ENCODE peak calls at places on chromosomes 3 and 15, in eight cellular contexts. One of them, this sample, is unnamed.
A peak's percentile ranks its signal among the peaks of the same experiment; 100 is the strongest.

GRCh38 chr3:125042725-125043406 is 12.9 kb downstream of the HEG1 start:
- DNase-seq in Karpas-422: no peak
- DNase-seq in stomach: no peak
- DNase-seq in cardiac muscle cell: peak; percentile 89
- DNase-seq in endodermal cell: peak; percentile 47
- DNase-seq in tibial nerve: peak; percentile 44
- DNase-seq in OCI-LY7: no peak
- DNase-seq in H9: no peak
- DNase-seq in this sample: peak; percentile 82

GRCh38 chr3:44476181-44476599 is 1.3 kb downstream of the ZNF445 start:
- DNase-seq in H9: no peak
- DNase-seq in OCI-LY7: peak; percentile 21
- DNase-seq in endodermal cell: no peak
- DNase-seq in cardiac muscle cell: no peak
- DNase-seq in Karpas-422: peak; percentile 67
- DNase-seq in stomach: no peak
- DNase-seq in tibial nerve: no peak
- DNase-seq in this sample: no peak

GRCh38 chr3:160374472-160374871 is 24.6 kb downstream of the IFT80 start:
- DNase-seq in H9: no peak
- DNase-seq in Karpas-422: no peak
- DNase-seq in OCI-LY7: no peak
- DNase-seq in cardiac muscle cell: no peak
- DNase-seq in stomach: no peak
- DNase-seq in tibial nerve: no peak
- DNase-seq in endodermal cell: no peak
- DNase-seq in this sample: no peak

GRCh38 chr3:13539285-13539625 is 9.7 kb upstream of the FBLN2 start:
- DNase-seq in cardiac muscle cell: no peak
- DNase-seq in OCI-LY7: no peak
- DNase-seq in endodermal cell: no peak
- DNase-seq in tibial nerve: no peak
- DNase-seq in stomach: no peak
- DNase-seq in Karpas-422: no peak
- DNase-seq in H9: no peak
- DNase-seq in this sample: no peak

GRCh38 chr15:82021992-82022391 is 23.8 kb downstream of the MEX3B start:
- DNase-seq in tibial nerve: peak; percentile 14
- DNase-seq in OCI-LY7: no peak
- DNase-seq in endodermal cell: no peak
- DNase-seq in H9: no peak
- DNase-seq in Karpas-422: no peak
- DNase-seq in cardiac muscle cell: peak; percentile 34
- DNase-seq in stomach: no peak
- DNase-seq in this sample: no peak

GRCh38 chr3:45280227-45280626 is 54.1 kb upstream of the TMEM158 start:
- DNase-seq in H9: no peak
- DNase-seq in stomach: no peak
- DNase-seq in tibial nerve: no peak
- DNase-seq in Karpas-422: no peak
- DNase-seq in endodermal cell: no peak
- DNase-seq in OCI-LY7: no peak
- DNase-seq in cardiac muscle cell: no peak
- DNase-seq in this sample: no peak

GRCh38 chr3:25427155-25428002 is 684 bp upstream of the RARB start:
- DNase-seq in stomach: no peak
- DNase-seq in H9: no peak
- DNase-seq in cardiac muscle cell: peak; percentile 27
- DNase-seq in endodermal cell: no peak
- DNase-seq in OCI-LY7: no peak
- DNase-seq in tibial nerve: no peak
- DNase-seq in Karpas-422: no peak
- DNase-seq in this sample: no peak

GRCh38 chr3:179149239-179149887 is 1.2 kb downstream of the PIK3CA start:
- DNase-seq in endodermal cell: no peak
- DNase-seq in H9: no peak
- DNase-seq in tibial nerve: peak; percentile 29
- DNase-seq in stomach: no peak
- DNase-seq in Karpas-422: peak; percentile 70
- DNase-seq in OCI-LY7: peak; percentile 11
- DNase-seq in cardiac muscle cell: peak; percentile 57
- DNase-seq in this sample: no peak

GRCh38 chr15:76903251-76903681 is 1.9 kb downstream of the SCAPER start:
- DNase-seq in tibial nerve: no peak
- DNase-seq in OCI-LY7: peak; percentile 62
- DNase-seq in H9: no peak
- DNase-seq in Karpas-422: peak; percentile 66
- DNase-seq in cardiac muscle cell: peak; percentile 4
- DNase-seq in endodermal cell: no peak
- DNase-seq in stomach: no peak
- DNase-seq in this sample: no peak

GRCh38 chr15:80906159-80906775 is 83.4 kb downstream of the MESD start:
- DNase-seq in stomach: no peak
- DNase-seq in H9: no peak
- DNase-seq in Karpas-422: no peak
- DNase-seq in OCI-LY7: no peak
- DNase-seq in tibial nerve: no peak
- DNase-seq in cardiac muscle cell: peak; percentile 43
- DNase-seq in endodermal cell: no peak
- DNase-seq in this sample: no peak

GRCh38 chr15:66459818-66460615 is 37.5 kb downstream of the SNAPC5 start:
- DNase-seq in H9: no peak
- DNase-seq in stomach: no peak
- DNase-seq in cardiac muscle cell: no peak
- DNase-seq in endodermal cell: no peak
- DNase-seq in OCI-LY7: no peak
- DNase-seq in Karpas-422: peak; percentile 44
- DNase-seq in tibial nerve: no peak
- DNase-seq in this sample: no peak

GRCh38 chr3:4977001-4977888 is 2.0 kb upstream of the BHLHE40 start:
- DNase-seq in stomach: peak; percentile 75
- DNase-seq in cardiac muscle cell: peak; percentile 80
- DNase-seq in Karpas-422: no peak
- DNase-seq in OCI-LY7: no peak
- DNase-seq in tibial nerve: peak; percentile 72
- DNase-seq in H9: peak; percentile 77
- DNase-seq in endodermal cell: peak; percentile 91
- DNase-seq in this sample: peak; percentile 95

GRCh38 chr3:12759693-12760565 is 870 bp upstream of the TMEM40 start:
- DNase-seq in OCI-LY7: no peak
- DNase-seq in H9: no peak
- DNase-seq in stomach: no peak
- DNase-seq in endodermal cell: no peak
- DNase-seq in tibial nerve: no peak
- DNase-seq in Karpas-422: peak; percentile 44
- DNase-seq in cardiac muscle cell: no peak
- DNase-seq in this sample: no peak

GRCh38 chr3:4821975-4822374 is 157.3 kb upstream of the BHLHE40 start:
- DNase-seq in Karpas-422: no peak
- DNase-seq in tibial nerve: no peak
- DNase-seq in endodermal cell: no peak
- DNase-seq in cardiac muscle cell: no peak
- DNase-seq in stomach: peak; percentile 43
- DNase-seq in OCI-LY7: peak; percentile 13
- DNase-seq in H9: no peak
- DNase-seq in this sample: no peak

GRCh38 chr3:158352551-158352950 is 218.4 kb upstream of the MLF1 start:
- DNase-seq in cardiac muscle cell: no peak
- DNase-seq in stomach: no peak
- DNase-seq in Karpas-422: no peak
- DNase-seq in OCI-LY7: peak; percentile 59
- DNase-seq in endodermal cell: no peak
- DNase-seq in tibial nerve: peak; percentile 18
- DNase-seq in H9: no peak
- DNase-seq in this sample: no peak

GRCh38 chr3:23552506-23552905 is 253.2 kb upstream of the UBE2E1 start:
- DNase-seq in endodermal cell: no peak
- DNase-seq in H9: no peak
- DNase-seq in cardiac muscle cell: no peak
- DNase-seq in tibial nerve: no peak
- DNase-seq in Karpas-422: no peak
- DNase-seq in OCI-LY7: no peak
- DNase-seq in stomach: no peak
- DNase-seq in this sample: no peak

GRCh38 chr3:73461582-73461981 is 163.2 kb downstream of the PDZRN3 start:
- DNase-seq in stomach: no peak
- DNase-seq in H9: no peak
- DNase-seq in Karpas-422: no peak
- DNase-seq in endodermal cell: no peak
- DNase-seq in OCI-LY7: no peak
- DNase-seq in cardiac muscle cell: no peak
- DNase-seq in tibial nerve: no peak
- DNase-seq in this sample: no peak
- H3K27ac ChIP-seq in stomach: no peak overlapping the region
- H3K27ac ChIP-seq in H9: no peak overlapping the region
- H3K27ac ChIP-seq in Karpas-422: no peak overlapping the region
- H3K27ac ChIP-seq in endodermal cell: no peak overlapping the region
- H3K27ac ChIP-seq in OCI-LY7: no peak overlapping the region
- H3K27ac ChIP-seq in cardiac muscle cell: no peak overlapping the region
- H3K27ac ChIP-seq in tibial nerve: no peak overlapping the region
- H3K27ac ChIP-seq in this sample: no peak overlapping the region

GRCh38 chr15:98799461-98799971 is 151.2 kb downstream of the IGF1R start:
- DNase-seq in H9: no peak
- DNase-seq in Karpas-422: no peak
- DNase-seq in endodermal cell: peak; percentile 89
- DNase-seq in OCI-LY7: no peak
- DNase-seq in tibial nerve: no peak
- DNase-seq in stomach: no peak
- DNase-seq in cardiac muscle cell: peak; percentile 21
- DNase-seq in this sample: no peak

GRCh38 chr15:98799991-98800390 is 151.7 kb downstream of the IGF1R start:
- DNase-seq in tibial nerve: no peak
- DNase-seq in cardiac muscle cell: no peak
- DNase-seq in Karpas-422: no peak
- DNase-seq in stomach: no peak
- DNase-seq in H9: no peak
- DNase-seq in endodermal cell: peak; percentile 65
- DNase-seq in OCI-LY7: no peak
- DNase-seq in this sample: no peak

GRCh38 chr15:98802187-98802586 is 153.8 kb downstream of the IGF1R start:
- DNase-seq in tibial nerve: no peak
- DNase-seq in stomach: no peak
- DNase-seq in cardiac muscle cell: no peak
- DNase-seq in Karpas-422: no peak
- DNase-seq in endodermal cell: no peak
- DNase-seq in OCI-LY7: no peak
- DNase-seq in H9: no peak
- DNase-seq in this sample: no peak

GRCh38 chr15:98801234-98801561 is 152.9 kb downstream of the IGF1R start:
- DNase-seq in tibial nerve: no peak
- DNase-seq in endodermal cell: peak; percentile 79
- DNase-seq in Karpas-422: no peak
- DNase-seq in stomach: no peak
- DNase-seq in H9: peak; percentile 59
- DNase-seq in OCI-LY7: no peak
- DNase-seq in cardiac muscle cell: no peak
- DNase-seq in this sample: no peak

DNA sequence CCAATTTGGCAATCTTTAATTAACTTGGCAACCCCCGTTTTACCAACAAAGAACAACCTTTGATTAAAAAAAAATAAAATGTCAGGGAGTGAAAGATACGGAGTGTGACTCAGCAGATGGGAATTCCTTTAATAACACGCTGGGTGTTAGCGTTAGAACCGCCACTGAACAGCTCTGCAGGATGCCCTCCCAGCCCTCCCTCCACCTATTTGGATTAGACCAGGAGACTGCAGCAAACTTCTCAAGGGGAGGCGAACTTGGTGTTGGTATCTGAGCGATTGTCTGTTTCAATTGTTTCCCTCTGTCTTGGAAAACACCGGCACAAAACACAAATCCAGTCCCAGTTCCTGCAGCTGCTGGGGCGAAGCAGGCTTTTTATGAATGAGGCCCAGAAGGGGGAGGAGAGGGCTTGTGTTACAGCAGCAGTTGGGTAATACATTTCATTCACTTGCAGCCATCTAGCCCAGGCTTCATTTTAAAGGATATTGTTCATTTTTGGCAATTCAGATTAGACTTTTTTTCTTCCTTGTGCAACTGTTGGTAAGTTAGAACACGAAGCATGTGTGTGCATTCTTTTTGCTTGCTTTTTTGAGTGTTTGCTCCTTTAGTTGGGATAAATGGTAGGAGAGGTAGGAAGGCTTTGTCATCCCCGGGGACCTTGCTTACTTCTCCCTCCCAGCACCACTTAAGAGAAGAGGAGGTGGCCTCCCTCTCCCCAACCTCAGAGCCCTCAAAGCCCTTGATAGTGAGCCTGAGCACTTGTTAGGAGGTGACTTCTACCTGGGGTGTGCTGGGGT is 152.3 kb downstream of the IGF1R start:
- DNase-seq in Karpas-422: no peak
- DNase-seq in H9: peak; percentile 83
- DNase-seq in endodermal cell: peak; percentile 93
- DNase-seq in stomach: peak; percentile 48
- DNase-seq in OCI-LY7: no peak
- DNase-seq in cardiac muscle cell: peak; percentile 57
- DNase-seq in tibial nerve: peak; percentile 42
- DNase-seq in this sample: peak; percentile 70
- H3K4me1 ChIP-seq in Karpas-422: no peaks in the 10 kb centered on the region
- H3K4me1 ChIP-seq in H9: peaks cover 28% of the 10 kb centered on the region
- H3K4me1 ChIP-seq in endodermal cell: peaks cover 38% of the 10 kb centered on the region
- H3K4me1 ChIP-seq in stomach: peaks cover 83% of the 10 kb centered on the region
- H3K4me1 ChIP-seq in OCI-LY7: no peaks in the 10 kb centered on the region
- H3K4me1 ChIP-seq in cardiac muscle cell: peaks cover 25% of the 10 kb centered on the region
- H3K4me1 ChIP-seq in tibial nerve: peaks cover 31% of the 10 kb centered on the region
- H3K4me1 ChIP-seq in this sample: no peaks in the 10 kb centered on the region

GRCh38 chr15:23504003-23504402 is 57.0 kb upstream of the GOLGA6L2 start:
- DNase-seq in tibial nerve: no peak
- DNase-seq in OCI-LY7: no peak
- DNase-seq in Karpas-422: no peak
- DNase-seq in endodermal cell: no peak
- DNase-seq in H9: no peak
- DNase-seq in stomach: no peak
- DNase-seq in cardiac muscle cell: no peak
- DNase-seq in this sample: no peak
- H3K27ac ChIP-seq in tibial nerve: no peak overlapping the region
- H3K27ac ChIP-seq in OCI-LY7: no peak overlapping the region
- H3K27ac ChIP-seq in Karpas-422: no peak overlapping the region
- H3K27ac ChIP-seq in endodermal cell: no peak overlapping the region
- H3K27ac ChIP-seq in H9: no peak overlapping the region
- H3K27ac ChIP-seq in stomach: no peak overlapping the region
- H3K27ac ChIP-seq in cardiac muscle cell: no peak overlapping the region
- H3K27ac ChIP-seq in this sample: no peak overlapping the region

DNA sequence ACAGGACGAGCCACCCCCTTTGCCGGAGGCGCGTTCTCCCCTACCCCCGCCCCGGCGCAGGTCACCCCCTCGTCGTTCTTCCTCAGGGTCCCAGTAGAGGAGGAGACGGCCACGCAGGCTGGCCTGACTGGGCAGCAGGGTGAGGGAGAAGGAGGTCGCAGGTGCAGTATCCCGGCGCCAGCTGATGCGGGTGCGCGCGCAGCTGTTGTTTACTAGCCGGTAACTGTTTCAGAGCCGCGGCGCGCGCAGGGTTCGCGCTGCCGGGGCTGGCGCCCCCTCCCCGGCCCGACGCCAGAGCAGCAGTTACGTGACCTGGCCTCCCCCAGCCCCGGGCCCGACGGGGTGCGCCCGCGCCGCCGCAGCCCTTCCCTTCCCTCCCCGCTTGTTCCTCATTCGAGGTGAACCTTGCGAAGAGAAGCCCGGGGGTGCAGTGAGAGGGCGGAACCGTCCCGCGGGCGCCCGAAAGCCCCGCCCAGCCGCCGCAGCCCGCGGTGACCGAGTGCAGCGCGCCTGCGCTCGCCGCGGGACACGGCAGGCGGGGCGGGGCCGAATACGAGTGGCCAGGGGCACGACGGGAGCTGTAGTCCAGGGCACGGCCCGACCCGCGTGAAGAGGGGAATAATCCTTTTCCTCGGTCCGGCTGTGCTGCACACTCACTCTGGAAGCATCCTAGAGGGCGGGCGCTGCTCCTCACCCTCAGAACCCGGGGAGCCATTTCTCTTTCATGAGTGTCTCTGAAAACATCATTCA is at the start of gene SLC12A6:
- DNase-seq in Karpas-422: peak; percentile 96
- DNase-seq in cardiac muscle cell: peak; percentile 95
- DNase-seq in stomach: peak; percentile 93
- DNase-seq in H9: peak; percentile 88
- DNase-seq in OCI-LY7: peak; percentile 90
- DNase-seq in tibial nerve: peak; percentile 79
- DNase-seq in endodermal cell: peak; percentile 94
- DNase-seq in this sample: peak; percentile 87
- H3K4me1 ChIP-seq in Karpas-422: peaks cover 36% of the 10 kb centered on the region
- H3K4me1 ChIP-seq in cardiac muscle cell: peaks cover 22% of the 10 kb centered on the region
- H3K4me1 ChIP-seq in stomach: peaks cover 63% of the 10 kb centered on the region
- H3K4me1 ChIP-seq in H9: peaks cover 2% of the 10 kb centered on the region
- H3K4me1 ChIP-seq in OCI-LY7: peaks cover 49% of the 10 kb centered on the region
- H3K4me1 ChIP-seq in tibial nerve: peaks cover 23% of the 10 kb centered on the region
- H3K4me1 ChIP-seq in endodermal cell: peaks cover 2% of the 10 kb centered on the region
- H3K4me1 ChIP-seq in this sample: no peaks in the 10 kb centered on the region